ENCODE peak calls at places on chromosomes 16 and 17, in five cellular contexts. L is thoracic aorta, Z is GM23338, A is cardiac muscle cell, O is upper lobe of right lung. X is an unnamed sample. For H3K4me1, the result is how much of the 10 kb centered on the place peaks cover.

GRCh38 chr17:7932483-7932891 is 481 bp downstream of the CNTROB start:
- DNase-seq in L (no peak), Z (peak), A (peak), O (no peak), X (peak)

GRCh38 chr16:55779391-55780094 is 53.4 kb downstream of the CES1 start:
- DNase-seq in L (no peak), Z (no peak), A (no peak), O (no peak), X (no peak)

GRCh38 chr17:16950488-16950887 is 21.4 kb downstream of the TNFRSF13B start:
- DNase-seq in L (no peak), Z (no peak), A (no peak), O (peak), X (no peak)

GRCh38 chr17:68346448-68346847 is 55.2 kb downstream of the ARSG start:
- DNase-seq in L (no peak), Z (no peak), A (no peak), O (peak), X (no peak)

GRCh38 chr16:67311607-67312449 is 14.7 kb downstream of the KCTD19 start:
- DNase-seq in L (peak), Z (no peak), A (peak), O (no peak), X (no peak)

GRCh38 chr17:71516149-71516548 is 604.7 kb upstream of the SOX9 start:
- DNase-seq in L (no peak), Z (no peak), A (no peak), O (no peak), X (no peak)

GRCh38 chr16:4501071-4501478 is 24.9 kb downstream of the HMOX2 start:
- DNase-seq in L (no peak), Z (no peak), A (peak), O (no peak), X (no peak)

GRCh38 chr17:82269138-82269881 is 4.2 kb downstream of the CSNK1D start:
- DNase-seq in L (no peak), Z (no peak), A (no peak), O (peak), X (peak)

GRCh38 chr17:38868968-38869646 is 751 bp upstream of the LASP1 start:
- DNase-seq in L (peak), Z (peak), A (peak), O (peak), X (peak)

GRCh38 chr16:13856398-13856797 is 63.6 kb upstream of the ERCC4 start:
- DNase-seq in L (no peak), Z (no peak), A (no peak), O (no peak), X (no peak)
- H3K27ac ChIP-seq in L (peak), Z (no peak), A (no peak), O (no peak), X (no peak)

GRCh38 chr17:41773190-41773588 is 13.3 kb downstream of the JUP start:
- DNase-seq in L (no peak), Z (peak), A (peak), O (peak), X (peak)

GRCh38 chr17:41777157-41777578 is 9.3 kb downstream of the JUP start:
- DNase-seq in L (no peak), Z (peak), A (no peak), O (no peak), X (peak)

GRCh38 chr17:41777579-41778188 is 8.8 kb downstream of the JUP start:
- DNase-seq in L (no peak), Z (no peak), A (peak), O (peak), X (peak)

GRCh38 chr17:41773731-41774193 is 12.7 kb downstream of the JUP start:
- DNase-seq in L (no peak), Z (no peak), A (no peak), O (no peak), X (no peak)

GRCh38 chr17:41775394-41776226 is 10.9 kb downstream of the JUP start:
- DNase-seq in L (no peak), Z (peak), A (no peak), O (no peak), X (no peak)
- H3K4me1 ChIP-seq in L (half or more), Z (half or more), A (under half), O (half or more), X (under half)

GRCh38 chr16:11144122-11144521 is 111.9 kb downstream of the SOCS1 start:
- DNase-seq in L (no peak), Z (no peak), A (no peak), O (no peak), X (no peak)
- H3K27ac ChIP-seq in L (no peak), Z (no peak), A (no peak), O (no peak), X (no peak)

GRCh38 chr17:1592751-1593629 is 30.4 kb upstream of the PITPNA start:
- DNase-seq in L (no peak), Z (no peak), A (no peak), O (no peak), X (no peak)

GRCh38 chr17:1593630-1593931 is 31.0 kb upstream of the PITPNA start:
- DNase-seq in L (no peak), Z (no peak), A (no peak), O (no peak), X (no peak)

GRCh38 chr17:1590031-1590746 is 27.6 kb upstream of the PITPNA start:
- DNase-seq in L (peak), Z (no peak), A (peak), O (no peak), X (peak)

GRCh38 chr17:1590747-1591473 is 28.3 kb upstream of the PITPNA start:
- DNase-seq in L (no peak), Z (no peak), A (no peak), O (no peak), X (no peak)

GRCh38 chr17:1591474-1592090 is 29.0 kb upstream of the PITPNA start:
- DNase-seq in L (no peak), Z (no peak), A (no peak), O (no peak), X (no peak)
- H3K4me1 ChIP-seq in L (half or more), Z (under half), A (under half), O (under half), X (under half)

DNA sequence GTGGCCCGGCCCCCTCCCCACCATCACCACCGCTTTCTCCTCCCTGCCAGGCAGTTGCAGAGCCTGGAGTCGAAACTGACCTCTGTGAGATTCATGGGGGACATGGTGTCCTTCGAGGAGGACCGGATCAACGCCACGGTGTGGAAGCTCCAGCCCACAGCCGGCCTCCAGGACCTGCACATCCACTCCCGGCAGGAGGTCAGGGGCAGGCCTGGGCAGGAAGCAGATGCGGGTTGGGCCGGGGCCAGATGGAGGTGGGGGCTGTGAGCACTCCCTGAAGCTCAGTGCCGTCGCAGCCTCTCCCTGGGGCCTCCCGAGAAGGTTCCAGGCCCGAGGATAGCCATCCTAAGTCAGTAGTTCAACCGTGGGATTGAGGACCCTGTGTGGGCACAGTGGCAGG is 14.2 kb upstream of the ADGRG3 start:
- DNase-seq in L (no peak), Z (no peak), A (peak), O (no peak), X (no peak)
- H3K27ac ChIP-seq in L (no peak), Z (no peak), A (no peak), O (no peak), X (no peak)

GRCh38 chr16:89324056-89325010 is 106.8 kb downstream of the ZNF778 start:
- DNase-seq in L (no peak), Z (no peak), A (peak), O (peak), X (no peak)
- H3K4me1 ChIP-seq in L (half or more), Z (half or more), A (half or more), O (half or more), X (under half)

GRCh38 chr17:50691550-50692447 is 15.9 kb downstream of the ANKRD40 start:
- DNase-seq in L (no peak), Z (no peak), A (no peak), O (peak), X (no peak)
- H3K27ac ChIP-seq in L (peak), Z (peak), A (peak), O (no peak), X (no peak)

GRCh38 chr17:56891751-56892150 is 22.1 kb downstream of the TRIM25 start:
- DNase-seq in L (no peak), Z (peak), A (peak), O (peak), X (peak)

GRCh38 chr17:56892333-56892732 is 21.5 kb downstream of the TRIM25 start:
- DNase-seq in L (no peak), Z (no peak), A (no peak), O (no peak), X (no peak)

GRCh38 chr17:56890390-56890789 is 23.5 kb downstream of the TRIM25 start:
- DNase-seq in L (no peak), Z (no peak), A (no peak), O (no peak), X (no peak)

GRCh38 chr17:56893503-56893902 is 20.3 kb downstream of the TRIM25 start:
- DNase-seq in L (no peak), Z (no peak), A (no peak), O (no peak), X (no peak)

GRCh38 chr17:56890906-56891674 is 22.8 kb downstream of the TRIM25 start:
- DNase-seq in L (no peak), Z (no peak), A (no peak), O (no peak), X (no peak)
- H3K4me1 ChIP-seq in L (under half), Z (under half), A (under half), O (under half), X (under half)

GRCh38 chr16:78240459-78241222 is 141.2 kb downstream of the WWOX start:
- DNase-seq in L (no peak), Z (peak), A (no peak), O (no peak), X (no peak)

GRCh38 chr16:78249056-78249455 is 149.6 kb downstream of the WWOX start:
- DNase-seq in L (no peak), Z (peak), A (no peak), O (peak), X (no peak)

GRCh38 chr16:78249832-78250231 is 150.4 kb downstream of the WWOX start:
- DNase-seq in L (no peak), Z (no peak), A (no peak), O (no peak), X (no peak)

GRCh38 chr16:78242231-78242630 is 142.8 kb downstream of the WWOX start:
- DNase-seq in L (no peak), Z (no peak), A (no peak), O (no peak), X (no peak)

DNA sequence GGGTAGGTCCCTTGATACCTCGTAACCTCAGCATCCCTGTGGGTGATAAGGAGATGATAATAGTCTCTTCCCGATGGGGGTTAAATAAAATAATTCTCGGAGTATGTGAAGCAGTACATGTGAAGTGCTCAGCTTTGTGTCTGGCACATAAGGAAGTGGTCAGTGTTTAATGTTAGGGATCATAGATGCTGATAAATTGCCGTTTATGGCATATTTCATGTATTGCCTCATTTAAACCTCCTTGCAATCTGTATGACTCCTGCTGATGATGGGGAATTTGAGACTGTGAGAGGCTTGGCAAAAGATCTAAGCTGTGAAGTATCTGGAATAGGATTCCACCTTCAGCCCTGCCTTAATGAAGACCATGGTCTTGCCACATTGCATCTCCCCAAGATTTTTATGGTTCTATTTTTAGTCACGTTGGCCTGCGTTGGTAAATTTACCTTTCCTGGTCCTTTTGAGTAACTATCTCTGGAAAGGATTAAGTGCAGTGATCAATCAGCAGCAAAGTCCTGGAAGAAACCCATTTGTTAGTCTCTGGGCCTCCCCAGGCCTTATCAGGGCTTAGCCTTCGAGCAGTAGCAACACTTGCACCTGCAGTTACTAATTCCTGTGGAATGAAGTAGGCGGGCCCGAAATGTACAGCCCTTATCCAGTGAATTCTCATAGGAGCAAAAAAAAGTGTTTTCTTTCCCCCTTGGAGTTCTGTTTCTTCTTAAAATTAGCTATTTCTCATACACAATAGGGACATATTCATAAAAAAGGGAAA is 144.9 kb downstream of the WWOX start:
- DNase-seq in L (no peak), Z (no peak), A (no peak), O (no peak), X (no peak)
- H3K27ac ChIP-seq in L (no peak), Z (no peak), A (no peak), O (no peak), X (no peak)

GRCh38 chr16:53913082-53913870 is 209.3 kb downstream of the FTO start:
- DNase-seq in L (no peak), Z (no peak), A (peak), O (no peak), X (no peak)
- H3K4me1 ChIP-seq in L (under half), Z (under half), A (half or more), O (under half), X (under half)

X was measured in right cardiac atrium.